ENCODE peak calls at places on chromosomes 2 and 18, in eight cellular contexts. K is adrenal gland; M is cardiac muscle cell; X is activated naive CD4-positive, alpha-beta T cell; B is AG08395; I is EL; L is GM19239; N is glomerular endothelial cell. V is an unnamed sample.

GRCh38 chr18:62512532-62512931 is 10.3 kb upstream of the ZCCHC2 start:
- DNase-seq in B (no peak), M (no peak), L (no peak), I (no peak), X (no peak), N (no peak), K (no peak), V (no peak)

GRCh38 chr2:37201766-37202165 is 5.5 kb downstream of the CEBPZOS start:
- DNase-seq in B (no peak), K (no peak), M (no peak), L (no peak), X (no peak), I (peak; percentile 30), N (no peak), V (no peak)

GRCh38 chr2:54669677-54670484 is 53.6 kb upstream of the EML6 start:
- DNase-seq in K (no peak), L (no peak), I (peak; percentile 71), X (no peak), M (no peak), B (peak; percentile 47), N (no peak), V (no peak)

GRCh38 chr2:147714582-147714981 is 130.2 kb upstream of the ACVR2A start:
- DNase-seq in L (no peak), I (peak; percentile 56), B (no peak), N (no peak), K (no peak), X (no peak), M (no peak), V (no peak)

GRCh38 chr18:75211002-75211621 is 515 bp downstream of the TSHZ1 start:
- DNase-seq in M (peak; percentile 64), I (no peak), N (no peak), L (peak; percentile 48), K (no peak), X (no peak), B (no peak), V (peak; percentile 33)

GRCh38 chr2:28707592-28707991 is 44.0 kb upstream of the PPP1CB start:
- DNase-seq in B (no peak), L (no peak), I (no peak), M (no peak), X (no peak), N (no peak), K (no peak), V (no peak)

GRCh38 chr2:230757476-230757875 is 44.8 kb downstream of the CAB39 start:
- DNase-seq in K (no peak), M (no peak), B (peak; percentile 53), X (no peak), N (no peak), I (peak; percentile 31), L (no peak), V (no peak)

GRCh38 chr2:229852565-229852964 is 69.2 kb downstream of the TRIP12 start:
- DNase-seq in L (peak; percentile 46), X (no peak), B (peak; percentile 43), K (peak; percentile 49), M (no peak), I (peak; percentile 46), N (peak; percentile 93), V (no peak)

GRCh38 chr2:237156131-237156856 is 70.6 kb downstream of the COPS8 start:
- DNase-seq in M (no peak), B (peak; percentile 96), X (no peak), I (peak; percentile 89), K (peak; percentile 37), L (no peak), N (no peak), V (no peak)

GRCh38 chr2:239326831-239327535 is 73.8 kb downstream of the HDAC4 start:
- DNase-seq in K (peak; percentile 66), X (peak; percentile 37), M (no peak), N (no peak), L (peak; percentile 30), I (no peak), B (no peak), V (no peak)

GRCh38 chr2:230899786-230900185 is 25.3 kb downstream of the GPR55 start:
- DNase-seq in X (no peak), L (no peak), M (no peak), B (no peak), N (no peak), I (no peak), K (no peak), V (no peak)

GRCh38 chr18:36769172-36769571 is 59.6 kb downstream of the TPGS2 start:
- DNase-seq in L (no peak), I (peak; percentile 64), B (no peak), X (no peak), M (no peak), N (no peak), K (no peak), V (no peak)

GRCh38 chr2:10285191-10285577 is 17.5 kb upstream of the HPCAL1 start:
- DNase-seq in N (no peak), K (no peak), B (no peak), M (no peak), L (no peak), I (no peak), X (no peak), V (no peak)

GRCh38 chr2:151490276-151490675 is 80.6 kb downstream of the RIF1 start:
- DNase-seq in X (no peak), B (no peak), I (no peak), N (no peak), L (no peak), M (no peak), K (no peak), V (no peak)

GRCh38 chr18:45197526-45197970 is 417.7 kb upstream of the SLC14A2 start:
- DNase-seq in L (peak; percentile 14), K (no peak), X (no peak), I (no peak), N (no peak), B (no peak), M (no peak), V (no peak)

GRCh38 chr2:200689115-200689514 is 103.3 kb downstream of the AOX1 start:
- DNase-seq in K (no peak), L (no peak), M (no peak), I (no peak), N (no peak), X (no peak), B (no peak), V (no peak)

GRCh38 chr2:238439093-238439849 is 12.5 kb downstream of the ASB1 start:
- DNase-seq in N (peak; percentile 88), B (peak; percentile 66), M (no peak), L (no peak), I (peak; percentile 99), X (no peak), K (no peak), V (peak; percentile 28)

GRCh38 chr18:46167971-46168370 is 63.8 kb downstream of the HAUS1 start:
- DNase-seq in K (no peak), M (no peak), X (no peak), L (peak; percentile 58), N (no peak), B (no peak), I (no peak), V (no peak)

GRCh38 chr2:182300603-182301002 is 126.2 kb downstream of the PDE1A start:
- DNase-seq in K (no peak), I (no peak), B (no peak), X (no peak), M (no peak), L (no peak), N (no peak), V (no peak)

GRCh38 chr18:24827500-24827899 is 367.1 kb downstream of the HRH4 start:
- DNase-seq in I (no peak), L (no peak), M (no peak), N (no peak), B (peak; percentile 57), X (no peak), K (no peak), V (no peak)

GRCh38 chr2:173192071-173192470 is 116.4 kb downstream of the MAP3K20 start:
- DNase-seq in K (no peak), X (no peak), L (no peak), M (no peak), B (no peak), N (no peak), I (no peak), V (peak; percentile 36)

GRCh38 chr2:19861771-19862170 is 40.0 kb downstream of the TTC32 start:
- DNase-seq in B (peak; percentile 33), I (no peak), N (no peak), X (no peak), L (no peak), K (no peak), M (no peak), V (no peak)

GRCh38 chr18:71529708-71530303 is 1014.3 kb downstream of the CBLN2 start:
- DNase-seq in I (no peak), L (no peak), M (no peak), N (peak; percentile 37), X (no peak), K (no peak), B (no peak), V (no peak)

GRCh38 chr2:230828272-230828961 is 36.3 kb upstream of the ITM2C start:
- DNase-seq in K (no peak), B (no peak), N (no peak), I (no peak), L (peak; percentile 28), X (no peak), M (no peak), V (no peak)

GRCh38 chr2:17892726-17893534 is 14.5 kb downstream of the KCNS3 start:
- DNase-seq in X (no peak), M (no peak), K (no peak), L (no peak), I (no peak), B (no peak), N (no peak), V (peak; percentile 68)

GRCh38 chr2:1496394-1496821 is 83.1 kb downstream of the TPO start:
- DNase-seq in I (no peak), N (no peak), B (no peak), X (no peak), L (no peak), K (no peak), M (no peak), V (no peak)

GRCh38 chr2:7325186-7325585 is 408.0 kb downstream of the RNF144A start:
- DNase-seq in K (no peak), M (no peak), N (no peak), L (no peak), X (no peak), I (no peak), B (no peak), V (peak; percentile 65)

GRCh38 chr2:18792226-18792629 is 202.9 kb upstream of the NT5C1B start:
- DNase-seq in I (no peak), N (no peak), X (no peak), M (no peak), B (no peak), K (no peak), L (no peak), V (no peak)

GRCh38 chr18:56321470-56321869 is 316.9 kb downstream of the TXNL1 start:
- DNase-seq in N (no peak), I (no peak), X (no peak), K (peak; percentile 57), L (no peak), M (peak; percentile 39), B (no peak), V (no peak)

GRCh38 chr2:68766378-68766845 is 31.8 kb downstream of the ARHGAP25 start:
- DNase-seq in I (no peak), K (peak; percentile 57), L (no peak), X (no peak), B (no peak), N (no peak), M (peak; percentile 30), V (peak; percentile 34)

GRCh38 chr2:19120941-19121750 is 237.3 kb downstream of the OSR1 start:
- DNase-seq in K (peak; percentile 23), M (no peak), L (no peak), N (no peak), X (no peak), I (peak; percentile 92), B (peak; percentile 90), V (no peak)

GRCh38 chr2:21811541-21811940 is 687.8 kb downstream of the TDRD15 start:
- DNase-seq in N (no peak), L (no peak), B (no peak), K (no peak), I (no peak), X (no peak), M (no peak), V (no peak)

V was measured in mesendoderm.